ENCODE peak calls at places on chromosomes 12 and 14, in six cellular contexts. V, L, U, O, D and W are unnamed samples.

GRCh38 chr12:104458645-104459555 is 2.2 kb downstream of the CHST11 start:
- DNase-seq in V (no peak), L (no peak), U (no peak), O (no peak), D (peak; percentile 44), W (peak; percentile 36)

GRCh38 chr14:72679106-72679505 is 214.8 kb downstream of the DPF3 start:
- DNase-seq in V (no peak), L (no peak), U (no peak), O (no peak), D (no peak), W (peak; percentile 55)

GRCh38 chr14:32366995-32367394 is 37.9 kb downstream of the AKAP6 start:
- DNase-seq in V (no peak), L (no peak), U (no peak), O (no peak), D (no peak), W (no peak)

GRCh38 chr12:105076913-105077312 is 7.3 kb downstream of the ALDH1L2 start:
- DNase-seq in V (no peak), L (no peak), U (no peak), O (no peak), D (no peak), W (no peak)

GRCh38 chr14:36028218-36028617 is 148.3 kb downstream of the PTCSC3 start:
- DNase-seq in V (no peak), L (no peak), U (no peak), O (no peak), D (no peak), W (no peak)

GRCh38 chr14:59248170-59248569 is 59.7 kb downstream of the DAAM1 start:
- DNase-seq in V (no peak), L (no peak), U (no peak), O (no peak), D (no peak), W (no peak)

GRCh38 chr12:91395628-91396027 is 213.0 kb upstream of the DCN start:
- DNase-seq in V (no peak), L (no peak), U (no peak), O (no peak), D (no peak), W (no peak)

GRCh38 chr14:37508500-37508899 is 86.5 kb downstream of the FOXA1 start:
- DNase-seq in V (no peak), L (no peak), U (no peak), O (no peak), D (no peak), W (no peak)

GRCh38 chr14:68961781-68962584 is 17.1 kb downstream of the ACTN1 start:
- DNase-seq in V (no peak), L (no peak), U (no peak), O (peak; percentile 69), D (no peak), W (peak; percentile 34)

GRCh38 chr12:90959538-90960139 is 4.7 kb upstream of the CCER1 start:
- DNase-seq in V (no peak), L (peak; percentile 39), U (no peak), O (peak; percentile 21), D (no peak), W (no peak)

GRCh38 chr12:55516391-55516790 is 24.2 kb downstream of the OR6C68 start:
- DNase-seq in V (no peak), L (no peak), U (no peak), O (no peak), D (no peak), W (no peak)

GRCh38 chr14:24360281-24360680 is 7.7 kb upstream of the NFATC4 start:
- DNase-seq in V (no peak), L (no peak), U (no peak), O (no peak), D (no peak), W (no peak)

GRCh38 chr14:91416744-91417133 is 881 bp downstream of the CCDC88C start:
- DNase-seq in V (no peak), L (no peak), U (no peak), O (no peak), D (no peak), W (no peak)

GRCh38 chr12:46049665-46050064 is 59.3 kb upstream of the SCAF11 start:
- DNase-seq in V (no peak), L (no peak), U (no peak), O (no peak), D (no peak), W (no peak)

GRCh38 chr14:105330491-105330895 is 15.9 kb downstream of the PACS2 start:
- DNase-seq in V (no peak), L (no peak), U (no peak), O (no peak), D (no peak), W (no peak)

GRCh38 chr14:105350450-105351244 is 36.1 kb downstream of the PACS2 start:
- DNase-seq in V (no peak), L (no peak), U (no peak), O (no peak), D (no peak), W (no peak)

GRCh38 chr14:68947802-68948201 is 31.3 kb downstream of the ACTN1 start:
- DNase-seq in V (no peak), L (no peak), U (no peak), O (no peak), D (peak; percentile 77), W (peak; percentile 82)

GRCh38 chr14:77026930-77027537 is 1.5 kb downstream of the IRF2BPL start:
- DNase-seq in V (no peak), L (no peak), U (peak; percentile 54), O (no peak), D (peak; percentile 73), W (peak; percentile 71)

GRCh38 chr14:100645986-100646314 is 58.7 kb upstream of the BEGAIN start:
- DNase-seq in V (no peak), L (no peak), U (no peak), O (no peak), D (no peak), W (no peak)

GRCh38 chr14:102464006-102464405 is 45.6 kb downstream of the ANKRD9 start:
- DNase-seq in V (no peak), L (no peak), U (no peak), O (no peak), D (no peak), W (no peak)

GRCh38 chr12:43011383-43011926 is 421.9 kb upstream of the PRICKLE1 start:
- DNase-seq in V (no peak), L (no peak), U (no peak), O (no peak), D (no peak), W (no peak)

GRCh38 chr14:69924181-69924580 is 45.0 kb downstream of the SMOC1 start:
- DNase-seq in V (no peak), L (no peak), U (no peak), O (no peak), D (no peak), W (no peak)